ENCODE peak calls at places on chromosomes 5 and 9, in ten cellular contexts. U, T, A, P, X, B, N, I, V and W are unnamed samples.

GRCh38 chr5:28301676-28302075 is 1263.3 kb upstream of the CDH9 start:
- DNase-seq in I (no peak), T (no peak), V (no peak), U (no peak), B (no peak), X (no peak), A (peak; percentile 76), P (no peak), N (no peak), W (no peak)

GRCh38 chr5:149546974-149547373 is 4.3 kb downstream of the CSNK1A1 start:
- DNase-seq in A (no peak), X (peak; percentile 16), B (peak; percentile 62), V (no peak), T (no peak), N (no peak), P (no peak), I (no peak), U (no peak), W (no peak)

GRCh38 chr5:8840237-8840636 is 705.6 kb downstream of the SEMA5A start:
- DNase-seq in V (no peak), B (no peak), U (no peak), N (no peak), X (no peak), I (no peak), A (no peak), T (no peak), P (no peak), W (no peak)

GRCh38 chr5:91382530-91383026 is 539 bp downstream of the ARRDC3 start:
- DNase-seq in U (no peak), B (peak; percentile 49), A (peak; percentile 19), V (peak; percentile 32), T (no peak), X (peak; percentile 77), N (no peak), I (no peak), P (no peak), W (no peak)

GRCh38 chr5:120366047-120366446 is 98.1 kb upstream of the PRR16 start:
- DNase-seq in A (peak; percentile 30), B (no peak), P (no peak), U (no peak), X (no peak), I (no peak), V (no peak), N (no peak), T (no peak), W (no peak)

GRCh38 chr5:116084231-116084630 is 594 bp upstream of the COMMD10 start:
- DNase-seq in A (no peak), I (no peak), X (peak; percentile 50), N (peak; percentile 26), V (peak; percentile 44), U (no peak), T (no peak), P (no peak), B (peak; percentile 33), W (peak; percentile 42)

GRCh38 chr5:73158313-73158712 is 14.7 kb upstream of the TMEM174 start:
- DNase-seq in V (no peak), P (no peak), N (no peak), T (no peak), A (no peak), X (no peak), U (no peak), I (no peak), B (no peak), W (no peak)

GRCh38 chr5:107542428-107542827 is 128.3 kb downstream of the EFNA5 start:
- DNase-seq in N (peak; percentile 49), I (peak; percentile 87), B (peak; percentile 40), V (no peak), P (peak; percentile 92), X (peak; percentile 89), U (peak; percentile 82), T (peak; percentile 81), A (peak; percentile 96), W (no peak)

GRCh38 chr5:107284822-107285510 is 385.8 kb downstream of the EFNA5 start:
- DNase-seq in I (no peak), X (no peak), V (no peak), U (no peak), T (no peak), N (no peak), A (peak; percentile 34), B (no peak), P (no peak), W (no peak)

GRCh38 chr9:29556317-29556716 is 1983.0 kb upstream of the C9orf72 start:
- DNase-seq in P (no peak), U (no peak), V (no peak), X (no peak), T (no peak), I (no peak), N (no peak), B (no peak), A (peak; percentile 37), W (no peak)

GRCh38 chr9:135166566-135166965 is 79.1 kb downstream of the OLFM1 start:
- DNase-seq in T (no peak), N (no peak), X (no peak), B (no peak), V (no peak), P (no peak), I (no peak), A (no peak), U (no peak), W (no peak)

GRCh38 chr5:132221781-132222648 is 5.6 kb downstream of the P4HA2 start:
- DNase-seq in X (no peak), B (peak; percentile 38), N (no peak), P (peak; percentile 90), T (no peak), I (peak; percentile 94), U (no peak), V (no peak), A (no peak), W (no peak)

GRCh38 chr5:95993261-95993660 is 31.6 kb upstream of the ELL2 start:
- DNase-seq in U (no peak), T (no peak), X (no peak), I (no peak), B (no peak), V (no peak), P (no peak), N (no peak), A (no peak), W (no peak)

GRCh38 chr5:157290981-157291711 is 25.2 kb downstream of the CYFIP2 start:
- DNase-seq in P (no peak), B (peak; percentile 69), N (no peak), U (no peak), I (no peak), T (no peak), A (peak; percentile 78), V (peak; percentile 66), X (no peak), W (peak; percentile 51)

GRCh38 chr9:2876320-2876719 is 32.4 kb upstream of the PUM3 start:
- DNase-seq in P (no peak), X (no peak), A (no peak), T (no peak), N (no peak), V (no peak), U (no peak), I (no peak), B (no peak), W (no peak)

GRCh38 chr5:136060963-136061362 is 32.2 kb downstream of the TGFBI start:
- DNase-seq in B (no peak), I (no peak), V (no peak), P (no peak), X (no peak), N (no peak), A (no peak), T (no peak), U (no peak), W (no peak)

GRCh38 chr9:128554155-128554862 is 1.9 kb downstream of the SPTAN1 start:
- DNase-seq in T (no peak), B (peak; percentile 64), U (no peak), N (no peak), V (peak; percentile 37), A (peak; percentile 39), X (no peak), I (peak; percentile 87), P (peak; percentile 70), W (peak; percentile 32)

GRCh38 chr5:154714271-154714986 is 40.7 kb upstream of the LARP1 start:
- DNase-seq in A (no peak), B (peak; percentile 60), U (no peak), T (no peak), I (no peak), V (peak; percentile 37), N (no peak), P (no peak), X (no peak), W (peak; percentile 41)

GRCh38 chr9:90002299-90003045 is 397.7 kb downstream of the GADD45G start:
- DNase-seq in I (no peak), N (peak; percentile 26), T (no peak), A (no peak), P (no peak), U (no peak), X (peak; percentile 63), V (no peak), B (no peak), W (no peak)

GRCh38 chr9:72817413-72817812 is 135.4 kb downstream of the ALDH1A1 start:
- DNase-seq in T (no peak), V (no peak), P (no peak), A (no peak), B (no peak), I (no peak), X (no peak), N (no peak), U (no peak), W (no peak)

GRCh38 chr5:134813827-134814226 is 31.9 kb upstream of the C5orf24 start:
- DNase-seq in U (no peak), P (no peak), A (no peak), T (no peak), I (no peak), B (no peak), V (no peak), X (no peak), N (no peak), W (peak; percentile 34)

GRCh38 chr5:147408980-147409379 is 100.9 kb downstream of the DPYSL3 start:
- DNase-seq in V (no peak), B (no peak), N (no peak), I (no peak), A (no peak), P (no peak), X (no peak), U (no peak), T (no peak), W (no peak)

GRCh38 chr5:56581426-56581825 is 233.9 kb upstream of the MAP3K1 start:
- DNase-seq in T (no peak), I (no peak), P (no peak), N (no peak), A (no peak), U (no peak), V (no peak), B (no peak), X (no peak), W (no peak)

GRCh38 chr9:69785757-69786156 is 25.9 kb upstream of the PTAR1 start:
- DNase-seq in I (no peak), P (no peak), T (no peak), N (no peak), U (no peak), A (no peak), V (no peak), B (no peak), X (no peak), W (no peak)

GRCh38 chr5:144487207-144487606 is 316.5 kb downstream of the KCTD16 start:
- DNase-seq in A (no peak), V (no peak), U (no peak), I (no peak), B (no peak), T (no peak), X (no peak), N (no peak), P (no peak), W (no peak)

GRCh38 chr5:54895816-54896341 is 89.5 kb downstream of the ESM1 start:
- DNase-seq in P (no peak), T (no peak), A (no peak), V (no peak), I (no peak), U (no peak), X (peak; percentile 44), N (peak; percentile 6), B (no peak), W (no peak)

GRCh38 chr9:124297553-124297905 is 39.8 kb downstream of the NEK6 start:
- DNase-seq in P (no peak), U (peak; percentile 80), V (no peak), N (no peak), T (no peak), A (peak; percentile 99), X (no peak), I (peak; percentile 90), B (no peak), W (no peak)

GRCh38 chr5:65867509-65868195 is 58.7 kb upstream of the ERBIN start:
- DNase-seq in B (no peak), T (no peak), N (no peak), A (no peak), U (no peak), P (no peak), X (no peak), I (no peak), V (no peak), W (no peak)